ENCODE peak calls at places on chromosomes 5 and 9, in nine cellular contexts. X, J, R, C, K, V, P, D and M are unnamed samples.

GRCh38 chr9:95048225-95049087 is 269.1 kb downstream of the FANCC start:
- DNase-seq in X (peak; percentile 20), P (peak; percentile 29), J (peak; percentile 42), K (peak; percentile 29), R (peak; percentile 44), V (no peak), C (peak; percentile 49), D (peak; percentile 66), M (peak; percentile 7)

GRCh38 chr5:67350185-67350584 is 153.6 kb upstream of the CD180 start:
- DNase-seq in J (no peak), X (no peak), D (no peak), C (no peak), K (no peak), V (no peak), R (no peak), P (no peak), M (peak; percentile 12)

GRCh38 chr5:135266301-135266630 is 132.8 kb downstream of the MACROH2A1 start:
- DNase-seq in K (no peak), J (no peak), P (no peak), C (no peak), R (no peak), V (no peak), D (no peak), X (no peak), M (no peak)

GRCh38 chr5:120538149-120538548 is 74.0 kb downstream of the PRR16 start:
- DNase-seq in J (no peak), D (no peak), K (no peak), X (no peak), R (no peak), P (no peak), C (no peak), V (no peak), M (no peak)

GRCh38 chr5:151597749-151598148 is 6.6 kb upstream of the FAT2 start:
- DNase-seq in X (no peak), K (no peak), R (no peak), D (no peak), V (no peak), P (no peak), C (no peak), J (no peak), M (no peak)

GRCh38 chr9:131405858-131406566 is 12.1 kb downstream of the PRRC2B start:
- DNase-seq in J (no peak), P (no peak), C (no peak), K (no peak), V (no peak), R (peak; percentile 36), X (peak; percentile 42), D (no peak), M (peak; percentile 31)

GRCh38 chr5:108003178-108003577 is 332.4 kb upstream of the EFNA5 start:
- DNase-seq in P (no peak), K (no peak), R (peak; percentile 58), V (peak; percentile 24), J (no peak), D (no peak), X (peak; percentile 26), C (no peak), M (no peak)

GRCh38 chr9:138051586-138052321 is 174.2 kb downstream of the CACNA1B start:
- DNase-seq in R (no peak), K (no peak), D (no peak), V (no peak), C (no peak), J (no peak), X (no peak), P (no peak), M (no peak)

GRCh38 chr9:134867917-134868750 is 12.5 kb upstream of the FCN2 start:
- DNase-seq in C (no peak), P (no peak), V (no peak), J (no peak), R (no peak), X (no peak), D (peak; percentile 6), K (no peak), M (no peak)

GRCh38 chr9:105620996-105621395 is 41.3 kb upstream of the TAL2 start:
- DNase-seq in V (no peak), X (no peak), K (no peak), C (no peak), D (no peak), P (no peak), J (no peak), R (no peak), M (no peak)

GRCh38 chr5:66197764-66198405 is 53.8 kb downstream of the SREK1 start:
- DNase-seq in V (no peak), J (no peak), K (no peak), X (no peak), C (no peak), R (no peak), P (no peak), D (no peak), M (no peak)

GRCh38 chr9:73515216-73515615 is 363.6 kb downstream of the ANXA1 start:
- DNase-seq in X (no peak), R (no peak), J (no peak), V (no peak), P (no peak), D (no peak), C (no peak), K (no peak), M (no peak)

GRCh38 chr5:14664270-14665109 is at the start of gene OTULIN:
- DNase-seq in K (peak; percentile 58), J (peak; percentile 90), R (peak; percentile 91), X (peak; percentile 75), C (peak; percentile 84), V (peak; percentile 77), P (peak; percentile 81), D (peak; percentile 90), M (peak; percentile 90)

GRCh38 chr5:132506094-132506692 is 15.6 kb upstream of the IRF1 start:
- DNase-seq in J (no peak), R (peak; percentile 51), X (no peak), C (no peak), K (no peak), P (no peak), D (peak; percentile 24), V (peak; percentile 93), M (no peak)

GRCh38 chr5:98769256-98770157 is 4.0 kb upstream of the RGMB start:
- DNase-seq in V (no peak), C (peak; percentile 51), D (peak; percentile 42), P (no peak), X (peak; percentile 54), R (peak; percentile 25), J (peak; percentile 56), K (no peak), M (no peak)

GRCh38 chr5:58933891-58934628 is 351.2 kb downstream of the RAB3C start:
- DNase-seq in R (peak; percentile 35), C (no peak), P (no peak), J (no peak), X (peak; percentile 65), V (no peak), D (no peak), K (no peak), M (no peak)

GRCh38 chr9:122642226-122642625 is 15.2 kb downstream of the OR1B1 start:
- DNase-seq in J (no peak), X (no peak), D (no peak), K (no peak), C (no peak), P (no peak), V (no peak), R (peak; percentile 21), M (no peak)

GRCh38 chr9:14313378-14313940 is 482 bp downstream of the NFIB start:
- DNase-seq in C (no peak), J (no peak), D (no peak), R (no peak), X (no peak), P (no peak), K (no peak), V (no peak), M (no peak)

GRCh38 chr9:125428060-125428481 is 166.4 kb downstream of the GAPVD1 start:
- DNase-seq in C (no peak), K (no peak), V (no peak), P (no peak), R (peak; percentile 45), X (no peak), D (no peak), J (no peak), M (no peak)

GRCh38 chr9:86389648-86390047 is 35.4 kb upstream of the TUT7 start:
- DNase-seq in J (no peak), K (no peak), D (no peak), V (no peak), X (no peak), R (no peak), C (no peak), P (no peak), M (no peak)

GRCh38 chr9:36517131-36517530 is 55.6 kb upstream of the MELK start:
- DNase-seq in C (no peak), J (no peak), R (no peak), P (no peak), X (no peak), D (no peak), K (no peak), V (no peak), M (no peak)